ENCODE peak calls at places on chromosomes 16 and 17, in five cellular contexts. P is AG08395; Y is endodermal cell; H is stimulated activated CD4-positive, alpha-beta T cell treated with anti-CD3 and anti-CD28 coated beads, TNF-alpha, amount 100 ng/mL, for 4 hours; T is activated naive CD4-positive, alpha-beta T cell. M is an unnamed sample.

GRCh38 chr17:82283208-82283749 is 9.8 kb upstream of the CSNK1D start:
- DNase-seq in P (peak; percentile 69), Y (no peak), H (no peak), T (no peak), M (no peak)

GRCh38 chr16:87235810-87236515 is 81.2 kb downstream of the C16orf95 start:
- DNase-seq in P (no peak), Y (peak; percentile 76), H (no peak), T (no peak), M (peak; percentile 76)

GRCh38 chr17:30240177-30240576 is 4.7 kb upstream of the SLC6A4 start:
- DNase-seq in P (no peak), Y (peak; percentile 12), H (no peak), T (no peak), M (no peak)

GRCh38 chr17:71409137-71409536 is 711.7 kb upstream of the SOX9 start:
- DNase-seq in P (no peak), Y (no peak), H (no peak), T (no peak), M (no peak)

GRCh38 chr16:54584121-54584520 is 297.5 kb upstream of the IRX3 start:
- DNase-seq in P (no peak), Y (no peak), H (no peak), T (no peak), M (no peak)

GRCh38 chr16:64751906-64752305 is 370.0 kb downstream of the CDH11 start:
- DNase-seq in P (peak; percentile 80), Y (no peak), H (no peak), T (no peak), M (no peak)

GRCh38 chr16:2473999-2474876 is 689 bp upstream of the TBC1D24 start:
- DNase-seq in P (no peak), Y (peak; percentile 76), H (peak; percentile 34), T (peak; percentile 38), M (peak; percentile 90)

GRCh38 chr17:45353047-45353446 is 36.2 kb upstream of the MAP3K14 start:
- DNase-seq in P (no peak), Y (no peak), H (peak; percentile 10), T (no peak), M (no peak)

GRCh38 chr17:37609170-37610040 is at the start of gene SYNRG:
- DNase-seq in P (peak; percentile 100), Y (peak; percentile 100), H (peak; percentile 87), T (peak; percentile 91), M (peak; percentile 99)

GRCh38 chr17:73140531-73140930 is 24.3 kb upstream of the SSTR2 start:
- DNase-seq in P (no peak), Y (no peak), H (no peak), T (no peak), M (no peak)